ENCODE peak calls at places on chromosomes 4 and X, in eight cellular contexts. N is HCT116, W is AG04450, E is pancreas, R is thoracic aorta, T is left lung, P is upper lobe of left lung, Z is cardiac fibroblast. X is an unnamed sample.
A peak's percentile ranks its signal among the peaks of the same experiment; 100 is the strongest.

GRCh38 chr4:133741766-133742165 is 459.8 kb downstream of the PABPC4L start:
- DNase-seq in N (no peak), W (no peak), E (no peak), R (no peak), T (no peak), P (no peak), Z (no peak), X (no peak)

GRCh38 chrX:47311857-47312774 is 58.3 kb upstream of the ZNF157 start:
- DNase-seq in N (peak; percentile 35), W (peak; percentile 29), E (peak; percentile 51), R (no peak), T (no peak), P (peak; percentile 59), Z (peak; percentile 82), X (no peak)

GRCh38 chrX:9369802-9370291 is 95.0 kb upstream of the TBL1X start:
- DNase-seq in N (no peak), W (no peak), E (no peak), R (no peak), T (no peak), P (no peak), Z (peak; percentile 72), X (no peak)

GRCh38 chr4:184267673-184268573 is 50.2 kb upstream of the ENPP6 start:
- DNase-seq in N (peak; percentile 6), W (peak; percentile 68), E (no peak), R (no peak), T (peak; percentile 82), P (peak; percentile 79), Z (peak; percentile 89), X (no peak)

GRCh38 chr4:145679991-145680455 is at the start of gene C4orf51:
- DNase-seq in N (no peak), W (peak; percentile 4), E (no peak), R (no peak), T (no peak), P (peak; percentile 61), Z (peak; percentile 62), X (no peak)

GRCh38 chr4:176709417-176709816 is 83.3 kb downstream of the VEGFC start:
- DNase-seq in N (no peak), W (no peak), E (no peak), R (no peak), T (no peak), P (no peak), Z (peak; percentile 34), X (no peak)

GRCh38 chrX:101391831-101392230 is 1.0 kb downstream of the RPL36A start:
- DNase-seq in N (no peak), W (no peak), E (no peak), R (no peak), T (no peak), P (no peak), Z (no peak), X (no peak)

GRCh38 chr4:135824759-135825331 is 1623.3 kb upstream of the PABPC4L start:
- DNase-seq in N (no peak), W (no peak), E (no peak), R (no peak), T (no peak), P (no peak), Z (no peak), X (no peak)

GRCh38 chr4:57023104-57023503 is 44.4 kb downstream of the POLR2B start:
- DNase-seq in N (no peak), W (peak; percentile 78), E (no peak), R (no peak), T (no peak), P (no peak), Z (peak; percentile 76), X (no peak)

GRCh38 chr4:4854649-4855292 is 4.7 kb upstream of the MSX1 start:
- DNase-seq in N (no peak), W (no peak), E (no peak), R (no peak), T (peak; percentile 49), P (no peak), Z (no peak), X (no peak)

GRCh38 chrX:46559062-46559461 is 13.8 kb upstream of the ZNF674 start:
- DNase-seq in N (no peak), W (no peak), E (no peak), R (no peak), T (no peak), P (no peak), Z (peak; percentile 56), X (no peak)

GRCh38 chr4:119731146-119731742 is 102.6 kb upstream of the PDE5A start:
- DNase-seq in N (no peak), W (no peak), E (no peak), R (no peak), T (no peak), P (no peak), Z (peak; percentile 31), X (no peak)

GRCh38 chr4:7612311-7612710 is 177.6 kb upstream of the PSAPL1 start:
- DNase-seq in N (no peak), W (no peak), E (no peak), R (no peak), T (no peak), P (no peak), Z (no peak), X (no peak)

GRCh38 chr4:173477016-173477415 is 53.0 kb downstream of the HAND2 start:
- DNase-seq in N (no peak), W (no peak), E (no peak), R (no peak), T (no peak), P (no peak), Z (no peak), X (no peak)

GRCh38 chr4:16259531-16260246 is 33.4 kb upstream of the TAPT1 start:
- DNase-seq in N (no peak), W (no peak), E (no peak), R (no peak), T (no peak), P (no peak), Z (peak; percentile 64), X (no peak)

GRCh38 chr4:7048642-7049041 is 5.5 kb downstream of the TADA2B start:
- DNase-seq in N (no peak), W (no peak), E (no peak), R (no peak), T (no peak), P (no peak), Z (no peak), X (no peak)

GRCh38 chr4:153792007-153792892 is 3.4 kb upstream of the SFRP2 start:
- DNase-seq in N (no peak), W (no peak), E (peak; percentile 50), R (no peak), T (peak; percentile 83), P (peak; percentile 68), Z (peak; percentile 42), X (peak; percentile 62)

GRCh38 chr4:43587746-43588145 is 695.2 kb downstream of the GRXCR1 start:
- DNase-seq in N (no peak), W (no peak), E (no peak), R (no peak), T (no peak), P (no peak), Z (no peak), X (no peak)

GRCh38 chr4:82782626-82783025 is 16.0 kb downstream of the SCD5 start:
- DNase-seq in N (no peak), W (no peak), E (no peak), R (no peak), T (no peak), P (no peak), Z (no peak), X (no peak)

GRCh38 chrX:10110316-10110932 is 46.4 kb upstream of the CLCN4 start:
- DNase-seq in N (no peak), W (no peak), E (no peak), R (no peak), T (no peak), P (no peak), Z (no peak), X (no peak)

GRCh38 chrX:134737061-134737460 is 78.8 kb upstream of the PLAC1 start:
- DNase-seq in N (no peak), W (no peak), E (no peak), R (no peak), T (no peak), P (no peak), Z (peak; percentile 29), X (no peak)

DNA sequence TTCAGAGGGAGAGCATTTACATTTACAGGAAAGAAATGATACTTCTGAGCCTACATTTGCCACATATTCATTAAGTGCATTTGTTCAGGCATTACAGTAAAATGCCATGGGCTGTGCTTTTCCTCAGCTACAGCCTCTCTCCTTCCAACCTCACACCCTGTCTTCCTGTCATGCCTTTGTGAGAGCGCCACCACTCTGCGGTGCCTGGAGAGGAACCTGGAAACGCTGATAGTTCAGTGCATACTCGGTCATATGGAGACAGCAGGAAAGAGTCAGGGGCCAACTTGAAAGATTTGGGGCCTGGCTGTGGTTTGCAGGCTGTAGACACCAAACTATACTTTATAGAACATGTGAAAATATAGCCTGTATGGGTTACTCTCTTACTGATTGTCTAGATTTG is 40.5 kb downstream of the NFKB1 start:
- DNase-seq in N (no peak), W (no peak), E (no peak), R (no peak), T (no peak), P (peak; percentile 31), Z (no peak), X (no peak)
- TF ChIP-seq CTCF in N (peak; percentile 35), W (no peak), E (no peak), R (no peak), T (no peak), P (no peak), Z (no peak), X (no peak)

GRCh38 chr4:77465271-77465670 is 140.3 kb upstream of the CXCL13 start:
- DNase-seq in N (no peak), W (no peak), E (peak; percentile 20), R (no peak), T (no peak), P (no peak), Z (peak; percentile 59), X (no peak)
- TF ChIP-seq CTCF in N (peak; percentile 62), W (peak; percentile 12), E (no peak), R (no peak), T (peak; percentile 44), P (no peak), Z (peak; percentile 57), X (peak; percentile 12)

GRCh38 chr4:100754741-100755140 is 236.9 kb upstream of the EMCN start:
- DNase-seq in N (no peak), W (no peak), E (no peak), R (no peak), T (no peak), P (no peak), Z (no peak), X (no peak)
- TF ChIP-seq CTCF in N (no peak), W (no peak), E (no peak), R (no peak), T (no peak), P (no peak), Z (no peak), X (no peak)

DNA sequence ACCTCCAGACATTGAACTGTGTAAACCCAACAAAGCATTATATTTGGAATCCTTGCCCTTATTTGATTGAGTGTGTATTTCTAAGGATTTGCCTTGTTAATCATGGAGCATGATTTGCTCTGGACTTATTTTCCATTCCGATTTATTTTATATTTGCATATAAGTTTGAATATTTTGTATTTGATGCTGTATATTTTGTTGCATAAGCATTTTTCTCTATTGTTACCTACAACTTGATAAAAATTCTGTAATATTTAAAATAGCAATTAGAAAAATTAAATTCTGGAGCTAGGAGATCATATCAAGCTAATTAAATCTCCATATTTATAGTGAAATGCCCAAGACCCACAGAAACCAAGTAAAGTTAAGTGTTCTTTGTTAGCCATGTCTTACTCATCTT is 47.2 kb downstream of the USO1 start:
- DNase-seq in N (no peak), W (no peak), E (no peak), R (no peak), T (no peak), P (no peak), Z (no peak), X (no peak)
- TF ChIP-seq CTCF in N (no peak), W (no peak), E (no peak), R (no peak), T (no peak), P (no peak), Z (no peak), X (no peak)

X was measured in D721Med.